ENCODE peak calls at places on chromosome 7, in four cellular contexts. X is activated naive CD8-positive, alpha-beta T cell treated with anti-CD3 and anti-CD28 coated beads, Interleukin-2, amount 50 U/mL, for 24 hours; U is brain microvascular endothelial cell; H is upper lobe of right lung. O is an unnamed sample.

GRCh38 chr7:37081436-37081835 is 357.1 kb upstream of the AOAH start:
- DNase-seq in X (peak), U (no peak), H (no peak), O (peak)

GRCh38 chr7:15503603-15504280 is 58.1 kb downstream of the AGMO start:
- DNase-seq in X (no peak), U (no peak), H (no peak), O (peak)

GRCh38 chr7:82534687-82535086 is 91.1 kb upstream of the CACNA2D1 start:
- DNase-seq in X (no peak), U (peak), H (no peak), O (peak)

GRCh38 chr7:68622500-68622899 is 975.8 kb upstream of the AUTS2 start:
- DNase-seq in X (no peak), U (no peak), H (no peak), O (no peak)

GRCh38 chr7:128302110-128302509 is 41.6 kb downstream of the RBM28 start:
- DNase-seq in X (no peak), U (no peak), H (no peak), O (no peak)

GRCh38 chr7:24982917-24983316 is 2.9 kb upstream of the OSBPL3 start:
- DNase-seq in X (peak), U (no peak), H (no peak), O (no peak)

GRCh38 chr7:133735222-133735621 is 391.9 kb upstream of the LRGUK start:
- DNase-seq in X (no peak), U (no peak), H (no peak), O (peak)

GRCh38 chr7:47188653-47189315 is 393.1 kb downstream of the TNS3 start:
- DNase-seq in X (no peak), U (no peak), H (no peak), O (no peak)

GRCh38 chr7:70458195-70458695 is 673.7 kb upstream of the GALNT17 start:
- DNase-seq in X (no peak), U (no peak), H (no peak), O (no peak)

GRCh38 chr7:129864042-129864441 is 88.7 kb downstream of the UBE2H start:
- DNase-seq in X (no peak), U (no peak), H (no peak), O (peak)

GRCh38 chr7:22594020-22594419 is 94.0 kb upstream of the STEAP1B start:
- DNase-seq in X (no peak), U (no peak), H (no peak), O (no peak)

GRCh38 chr7:152902054-152902453 is 142.5 kb downstream of the ACTR3B start:
- DNase-seq in X (no peak), U (no peak), H (no peak), O (no peak)

GRCh38 chr7:76201732-76202665 is at the start of gene SRRM3:
- DNase-seq in X (peak), U (peak), H (peak), O (peak)

GRCh38 chr7:91330378-91331295 is 66.4 kb downstream of the FZD1 start:
- DNase-seq in X (no peak), U (no peak), H (no peak), O (no peak)

GRCh38 chr7:127628445-127628844 is 10.5 kb upstream of the PAX4 start:
- DNase-seq in X (no peak), U (no peak), H (no peak), O (no peak)

GRCh38 chr7:66356277-66356721 is 151.2 kb downstream of the TPST1 start:
- DNase-seq in X (no peak), U (no peak), H (no peak), O (no peak)

GRCh38 chr7:2938514-2939192 is 94.5 kb upstream of the GNA12 start:
- DNase-seq in X (no peak), U (no peak), H (peak), O (no peak)

GRCh38 chr7:65509368-65510186 is 135.9 kb downstream of the ZNF92 start:
- DNase-seq in X (no peak), U (no peak), H (peak), O (no peak)

GRCh38 chr7:105649727-105650381 is 68.6 kb upstream of the EFCAB10 start:
- DNase-seq in X (no peak), U (peak), H (no peak), O (no peak)

GRCh38 chr7:157234271-157234670 is 95.5 kb downstream of the UBE3C start:
- DNase-seq in X (no peak), U (no peak), H (no peak), O (no peak)

GRCh38 chr7:137418841-137419240 is 75.3 kb upstream of the PTN start:
- DNase-seq in X (no peak), U (no peak), H (no peak), O (no peak)

GRCh38 chr7:148261996-148262688 is 328.4 kb upstream of the C7orf33 start:
- DNase-seq in X (no peak), U (no peak), H (no peak), O (no peak)

GRCh38 chr7:25386311-25386744 is 158.0 kb upstream of the NPVF start:
- DNase-seq in X (no peak), U (no peak), H (no peak), O (no peak)

GRCh38 chr7:129989466-129989865 is 36.7 kb upstream of the UBE2H start:
- DNase-seq in X (peak), U (no peak), H (no peak), O (peak)

GRCh38 chr7:14242186-14242585 is 252.7 kb upstream of the ETV1 start:
- DNase-seq in X (no peak), U (no peak), H (no peak), O (no peak)

GRCh38 chr7:332646-333398 is 42.9 kb downstream of the FOXL3 start:
- DNase-seq in X (peak), U (peak), H (peak), O (peak)

GRCh38 chr7:100407285-100408180 is 21.0 kb downstream of the ZCWPW1 start:
- DNase-seq in X (no peak), U (peak), H (no peak), O (peak)

GRCh38 chr7:128166603-128167315 is 74.3 kb upstream of the LEP start:
- DNase-seq in X (no peak), U (no peak), H (no peak), O (peak)

GRCh38 chr7:3754488-3755365 is 453.7 kb downstream of the SDK1 start:
- DNase-seq in X (no peak), U (peak), H (no peak), O (peak)

O was measured in dermis blood vessel endothelial cell.